ENCODE peak calls at places on chromosomes 7 and 10, in eight cellular contexts. W, F, O, H, P, G, T and R are unnamed samples.

GRCh38 chr7:112940314-112940732 is 146.3 kb downstream of the GPR85 start:
- DNase-seq in W (no peak), F (no peak), O (no peak), H (no peak), P (no peak), G (no peak), T (no peak), R (no peak)

GRCh38 chr7:38274493-38274892 is 1.1 kb upstream of the TARP start:
- DNase-seq in W (no peak), F (no peak), O (no peak), H (no peak), P (no peak), G (no peak), T (no peak), R (peak; percentile 48)

GRCh38 chr7:39271386-39271785 is 293.7 kb downstream of the POU6F2 start:
- DNase-seq in W (peak; percentile 63), F (no peak), O (peak; percentile 62), H (peak; percentile 33), P (no peak), G (no peak), T (peak; percentile 16), R (no peak)

GRCh38 chr10:3110782-3111625 is 43.7 kb downstream of the PFKP start:
- DNase-seq in W (no peak), F (no peak), O (no peak), H (no peak), P (no peak), G (no peak), T (no peak), R (no peak)

GRCh38 chr7:55086413-55087201 is 67.8 kb downstream of the EGFR start:
- DNase-seq in W (peak; percentile 33), F (no peak), O (no peak), H (no peak), P (no peak), G (peak; percentile 69), T (no peak), R (no peak)

GRCh38 chr10:1377756-1378397 is 321.7 kb downstream of the WDR37 start:
- DNase-seq in W (no peak), F (no peak), O (no peak), H (no peak), P (no peak), G (no peak), T (no peak), R (no peak)

GRCh38 chr7:15228891-15229290 is 326.3 kb upstream of the DGKB start:
- DNase-seq in W (no peak), F (no peak), O (no peak), H (no peak), P (no peak), G (no peak), T (no peak), R (no peak)

GRCh38 chr10:24691113-24691512 is 32.6 kb downstream of the ARHGAP21 start:
- DNase-seq in W (peak; percentile 31), F (no peak), O (peak; percentile 55), H (no peak), P (no peak), G (no peak), T (no peak), R (no peak)

GRCh38 chr10:30775779-30776591 is 146.4 kb upstream of the LYZL2 start:
- DNase-seq in W (no peak), F (no peak), O (no peak), H (peak; percentile 44), P (no peak), G (peak; percentile 21), T (no peak), R (peak; percentile 70)

GRCh38 chr10:35386594-35387174 is 50.4 kb downstream of the CCNY start:
- DNase-seq in W (peak; percentile 47), F (no peak), O (peak; percentile 73), H (peak; percentile 68), P (no peak), G (no peak), T (no peak), R (no peak)

GRCh38 chr10:49347342-49347741 is 48.4 kb downstream of the C10orf71 start:
- DNase-seq in W (no peak), F (no peak), O (no peak), H (no peak), P (no peak), G (no peak), T (no peak), R (no peak)

GRCh38 chr7:155198206-155198892 is 99.3 kb upstream of the INSIG1 start:
- DNase-seq in W (no peak), F (no peak), O (no peak), H (no peak), P (no peak), G (no peak), T (no peak), R (no peak)

GRCh38 chr7:140155428-140155827 is 21.4 kb downstream of the KDM7A start:
- DNase-seq in W (no peak), F (no peak), O (no peak), H (no peak), P (no peak), G (no peak), T (no peak), R (peak; percentile 46)

GRCh38 chr7:104207348-104207730 is 474 bp downstream of the ORC5 start:
- DNase-seq in W (no peak), F (peak; percentile 25), O (no peak), H (no peak), P (peak; percentile 24), G (peak; percentile 11), T (no peak), R (no peak)

GRCh38 chr10:11898033-11898371 is 74.8 kb downstream of the PROSER2 start:
- DNase-seq in W (no peak), F (no peak), O (no peak), H (no peak), P (no peak), G (no peak), T (no peak), R (no peak)
- H3K27ac ChIP-seq in W (no peak overlapping the region), F (no peak overlapping the region), O (no peak overlapping the region), H (no peak overlapping the region), P (no peak overlapping the region), G (peak overlapping the region; percentile 83), T (no peak overlapping the region), R (peak overlapping the region; percentile 72)

GRCh38 chr10:59873924-59874323 is 32.4 kb downstream of the CCDC6 start:
- DNase-seq in W (no peak), F (no peak), O (no peak), H (no peak), P (no peak), G (peak; percentile 28), T (no peak), R (no peak)
- H3K27ac ChIP-seq in W (no peak overlapping the region), F (no peak overlapping the region), O (no peak overlapping the region), H (no peak overlapping the region), P (no peak overlapping the region), G (peak overlapping the region; percentile 34), T (no peak overlapping the region), R (no peak overlapping the region)

GRCh38 chr7:47591655-47592572 is 10.0 kb upstream of the TNS3 start:
- DNase-seq in W (no peak), F (no peak), O (no peak), H (no peak), P (no peak), G (no peak), T (no peak), R (peak; percentile 64)

GRCh38 chr7:47587976-47588375 is 6.1 kb upstream of the TNS3 start:
- DNase-seq in W (no peak), F (no peak), O (no peak), H (no peak), P (no peak), G (no peak), T (no peak), R (no peak)

GRCh38 chr7:47594406-47594805 is 12.5 kb upstream of the TNS3 start:
- DNase-seq in W (no peak), F (no peak), O (no peak), H (no peak), P (no peak), G (no peak), T (no peak), R (no peak)

GRCh38 chr7:47588704-47589225 is 6.9 kb upstream of the TNS3 start:
- DNase-seq in W (no peak), F (no peak), O (no peak), H (no peak), P (no peak), G (no peak), T (no peak), R (no peak)

GRCh38 chr7:47591089-47591654 is 9.3 kb upstream of the TNS3 start:
- DNase-seq in W (no peak), F (no peak), O (no peak), H (no peak), P (no peak), G (no peak), T (no peak), R (no peak)
- H3K27ac ChIP-seq in W (no peak overlapping the region), F (no peak overlapping the region), O (no peak overlapping the region), H (no peak overlapping the region), P (no peak overlapping the region), G (no peak overlapping the region), T (no peak overlapping the region), R (peak overlapping the region; percentile 85)

DNA sequence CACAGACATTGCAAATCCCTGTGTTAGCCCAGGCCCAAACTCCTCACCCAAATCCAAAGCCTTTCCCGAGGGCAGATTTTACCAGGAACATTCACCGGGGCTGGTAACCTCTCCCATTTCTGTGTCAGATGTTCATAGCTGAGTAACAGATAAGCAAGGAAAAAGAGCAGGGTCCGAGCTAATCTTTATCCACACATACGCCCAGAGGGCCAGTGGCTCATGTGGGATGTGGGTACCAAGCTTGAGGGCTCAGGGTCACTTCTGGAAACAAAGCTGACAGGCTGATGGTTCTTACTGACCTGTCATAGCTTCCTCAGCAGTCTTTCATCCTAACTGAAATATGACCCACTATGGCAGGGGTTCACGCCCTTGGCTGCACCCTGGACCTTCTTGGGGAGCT is 39.8 kb downstream of the HBP1 start:
- DNase-seq in W (no peak), F (no peak), O (no peak), H (no peak), P (no peak), G (no peak), T (no peak), R (peak; percentile 92)
- H3K27ac ChIP-seq in W (peak overlapping the region; percentile 91), F (no peak overlapping the region), O (peak overlapping the region; percentile 79), H (peak overlapping the region; percentile 87), P (no peak overlapping the region), G (no peak overlapping the region), T (no peak overlapping the region), R (no peak overlapping the region)